ENCODE peak calls at places on chromosomes 16 and 17, in five cellular contexts. X is lower leg skin, W is A549, U is body of pancreas, I is uterus. Q is an unnamed sample.
A peak's percentile ranks its signal among the peaks of the same experiment; 100 is the strongest.

GRCh38 chr17:11645426-11645825 is 47.2 kb downstream of the DNAH9 start:
- DNase-seq in X (no peak), W (no peak), U (no peak), I (no peak), Q (no peak)

GRCh38 chr17:13337171-13337570 is 264.6 kb downstream of the HS3ST3A1 start:
- DNase-seq in X (no peak), W (no peak), U (no peak), I (no peak), Q (no peak)

GRCh38 chr17:17246879-17247278 is 9.9 kb upstream of the FLCN start:
- DNase-seq in X (no peak), W (no peak), U (no peak), I (no peak), Q (no peak)

GRCh38 chr17:690346-690745 is 24.3 kb downstream of the VPS53 start:
- DNase-seq in X (no peak), W (no peak), U (no peak), I (no peak), Q (no peak)

GRCh38 chr17:156094-156621 is 18.8 kb downstream of the SCGB1C2 start:
- DNase-seq in X (no peak), W (no peak), U (no peak), I (no peak), Q (no peak)

GRCh38 chr17:82893779-82894178 is 54.0 kb upstream of the ZNF750 start:
- DNase-seq in X (no peak), W (no peak), U (no peak), I (no peak), Q (no peak)

GRCh38 chr16:15034266-15035162 is 21.4 kb downstream of the NTAN1 start:
- DNase-seq in X (no peak), W (no peak), U (no peak), I (no peak), Q (peak; percentile 50)

GRCh38 chr17:34644941-34645550 is 65.7 kb downstream of the TMEM132E start:
- DNase-seq in X (no peak), W (no peak), U (no peak), I (no peak), Q (no peak)

GRCh38 chr16:15725641-15726240 is 75.7 kb downstream of the NDE1 start:
- DNase-seq in X (no peak), W (no peak), U (no peak), I (no peak), Q (no peak)

GRCh38 chr17:28541439-28541838 is 11.0 kb downstream of the UNC119 start:
- DNase-seq in X (no peak), W (no peak), U (no peak), I (no peak), Q (no peak)

GRCh38 chr16:57734925-57735754 is 430 bp upstream of the KATNB1 start:
- DNase-seq in X (peak; percentile 100), W (peak; percentile 100), U (peak; percentile 98), I (peak; percentile 99), Q (peak; percentile 99)
- TF ChIP-seq POLR2A in X (no peak), W (peak; percentile 8), U (peak; percentile 65), I (peak; percentile 45), Q (no peak)

DNA sequence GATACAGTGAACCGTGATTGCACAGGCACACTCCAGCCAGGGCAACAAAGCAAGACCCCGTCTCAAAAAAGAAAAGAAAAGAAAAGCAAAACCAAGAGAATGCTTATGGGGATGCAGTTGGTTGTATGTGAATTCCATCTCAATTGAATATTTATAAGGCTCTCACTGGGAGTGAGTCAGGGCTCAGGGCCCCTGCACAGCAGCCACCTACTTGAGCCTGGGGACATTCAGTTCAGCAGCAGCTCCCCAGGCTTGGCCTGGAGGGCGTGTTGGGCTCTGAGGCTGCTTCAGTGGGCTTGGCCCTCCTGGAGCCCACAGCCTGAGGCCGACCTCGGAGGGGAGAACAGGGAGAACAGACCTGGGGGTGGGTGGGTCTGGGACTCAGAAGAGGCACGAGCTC is 24.6 kb downstream of the ZFPM1 start:
- DNase-seq in X (no peak), W (no peak), U (no peak), I (no peak), Q (no peak)
- H3K4me3 ChIP-seq in X (no peak overlapping the region), W (no peak overlapping the region), U (no peak overlapping the region), I (no peak overlapping the region), Q (no peak overlapping the region)

GRCh38 chr17:64343833-64344637 is 46.6 kb downstream of the PECAM1 start:
- DNase-seq in X (no peak), W (peak; percentile 64), U (peak; percentile 58), I (peak; percentile 72), Q (peak; percentile 89)
- TF ChIP-seq POLR2A in X (no peak), W (no peak), U (peak; percentile 24), I (no peak), Q (no peak)

GRCh38 chr17:27345141-27345904 is 51.4 kb downstream of the WSB1 start:
- DNase-seq in X (no peak), W (no peak), U (peak; percentile 79), I (peak; percentile 48), Q (no peak)
- H3K4me3 ChIP-seq in X (no peak overlapping the region), W (no peak overlapping the region), U (no peak overlapping the region), I (no peak overlapping the region), Q (no peak overlapping the region)

GRCh38 chr17:30388321-30389179 is 9.8 kb downstream of the CPD start:
- DNase-seq in X (no peak), W (no peak), U (no peak), I (no peak), Q (no peak)
- TF ChIP-seq POLR2A in X (no peak), W (peak; percentile 21), U (no peak), I (no peak), Q (no peak)

DNA sequence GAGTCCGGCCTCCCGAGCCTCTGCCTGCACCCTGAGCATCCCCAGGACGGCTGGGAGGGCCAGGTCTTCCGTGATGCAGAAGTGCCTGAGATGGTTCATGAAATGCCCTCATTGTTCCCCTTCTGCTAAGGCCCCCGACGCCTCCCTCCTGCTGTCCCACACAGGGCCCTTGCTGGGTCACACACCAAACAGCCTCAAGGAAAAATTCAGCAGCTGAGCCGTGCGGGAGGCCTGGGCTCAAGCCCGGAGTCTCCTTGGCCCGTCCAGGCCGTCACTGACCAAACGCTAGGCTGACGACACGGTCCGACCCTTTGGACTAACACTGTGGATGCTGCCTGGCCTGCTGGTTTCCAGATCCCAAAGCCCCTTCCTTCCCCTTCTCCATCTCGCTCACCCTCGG is 90.2 kb downstream of the RTN4RL1 start:
- DNase-seq in X (no peak), W (no peak), U (no peak), I (no peak), Q (no peak)
- H3K4me3 ChIP-seq in X (no peak overlapping the region), W (no peak overlapping the region), U (no peak overlapping the region), I (no peak overlapping the region), Q (no peak overlapping the region)

DNA sequence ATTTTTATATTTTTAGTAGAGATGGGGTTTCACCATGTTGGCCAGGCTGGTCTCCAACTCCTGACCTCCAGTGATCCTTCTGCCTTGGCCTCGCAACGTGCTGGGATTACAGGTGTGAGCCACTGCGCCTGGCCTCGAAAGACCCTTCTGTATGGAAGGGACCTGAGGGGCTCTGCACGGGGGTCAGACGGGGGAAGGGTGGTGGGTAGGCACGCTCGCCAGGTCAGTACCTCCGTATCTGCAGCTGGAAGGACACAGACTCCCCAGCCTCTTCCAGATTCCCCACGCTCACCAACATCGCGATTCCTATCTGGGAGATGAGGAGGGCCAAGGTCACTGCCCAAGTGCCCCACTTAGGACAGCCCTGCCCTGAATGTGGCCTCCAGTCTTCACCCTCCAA is 12.7 kb downstream of the ITGA2B start:
- DNase-seq in X (no peak), W (no peak), U (no peak), I (no peak), Q (no peak)
- TF ChIP-seq POLR2A in X (no peak), W (no peak), U (no peak), I (no peak), Q (no peak)

Q was measured in heart left ventricle.